ENCODE peak calls at places on chromosomes 12 and 14, in six cellular contexts. One of them, this sample, is unnamed.
A peak's percentile ranks its signal among the peaks of the same experiment; 100 is the strongest.

GRCh38 chr12:9798008-9798619 is 29.2 kb upstream of the KLRF1 start:
- DNase-seq in prostate gland: peak; percentile 53
- DNase-seq in right lobe of liver: no peak
- DNase-seq in left ventricle myocardium inferior: no peak
- DNase-seq in psoas muscle: no peak
- DNase-seq in tibial nerve: peak; percentile 7
- DNase-seq in this sample: no peak

GRCh38 chr14:55388160-55388559 is 23.5 kb downstream of the ATG14 start:
- DNase-seq in prostate gland: no peak
- DNase-seq in right lobe of liver: no peak
- DNase-seq in left ventricle myocardium inferior: no peak
- DNase-seq in psoas muscle: no peak
- DNase-seq in tibial nerve: no peak
- DNase-seq in this sample: no peak

GRCh38 chr14:88421286-88421685 is 35.8 kb downstream of the SPATA7 start:
- DNase-seq in prostate gland: no peak
- DNase-seq in right lobe of liver: no peak
- DNase-seq in left ventricle myocardium inferior: no peak
- DNase-seq in psoas muscle: no peak
- DNase-seq in tibial nerve: no peak
- DNase-seq in this sample: no peak

GRCh38 chr14:104075530-104076151 is 9.9 kb upstream of the ASPG start:
- DNase-seq in prostate gland: no peak
- DNase-seq in right lobe of liver: no peak
- DNase-seq in left ventricle myocardium inferior: no peak
- DNase-seq in psoas muscle: no peak
- DNase-seq in tibial nerve: no peak
- DNase-seq in this sample: no peak

GRCh38 chr12:65685514-65685913 is 138.8 kb upstream of the HMGA2 start:
- DNase-seq in prostate gland: no peak
- DNase-seq in right lobe of liver: no peak
- DNase-seq in left ventricle myocardium inferior: no peak
- DNase-seq in psoas muscle: no peak
- DNase-seq in tibial nerve: no peak
- DNase-seq in this sample: no peak

GRCh38 chr12:103799504-103800251 is 41.4 kb downstream of the NT5DC3 start:
- DNase-seq in prostate gland: no peak
- DNase-seq in right lobe of liver: no peak
- DNase-seq in left ventricle myocardium inferior: no peak
- DNase-seq in psoas muscle: peak; percentile 28
- DNase-seq in tibial nerve: no peak
- DNase-seq in this sample: no peak

GRCh38 chr12:125403145-125403789 is 338.0 kb downstream of the AACS start:
- DNase-seq in prostate gland: no peak
- DNase-seq in right lobe of liver: no peak
- DNase-seq in left ventricle myocardium inferior: no peak
- DNase-seq in psoas muscle: no peak
- DNase-seq in tibial nerve: no peak
- DNase-seq in this sample: no peak

GRCh38 chr12:64883264-64884163 is 59.1 kb downstream of the TBC1D30 start:
- DNase-seq in prostate gland: no peak
- DNase-seq in right lobe of liver: no peak
- DNase-seq in left ventricle myocardium inferior: no peak
- DNase-seq in psoas muscle: no peak
- DNase-seq in tibial nerve: no peak
- DNase-seq in this sample: no peak

GRCh38 chr12:115312901-115313300 is 628.9 kb upstream of the TBX3 start:
- DNase-seq in prostate gland: no peak
- DNase-seq in right lobe of liver: no peak
- DNase-seq in left ventricle myocardium inferior: no peak
- DNase-seq in psoas muscle: no peak
- DNase-seq in tibial nerve: no peak
- DNase-seq in this sample: no peak

GRCh38 chr12:91805031-91805430 is 340.6 kb downstream of the BTG1 start:
- DNase-seq in prostate gland: no peak
- DNase-seq in right lobe of liver: no peak
- DNase-seq in left ventricle myocardium inferior: no peak
- DNase-seq in psoas muscle: no peak
- DNase-seq in tibial nerve: no peak
- DNase-seq in this sample: no peak

GRCh38 chr14:52906141-52906601 is 44.7 kb downstream of the FERMT2 start:
- DNase-seq in prostate gland: no peak
- DNase-seq in right lobe of liver: no peak
- DNase-seq in left ventricle myocardium inferior: no peak
- DNase-seq in psoas muscle: no peak
- DNase-seq in tibial nerve: no peak
- DNase-seq in this sample: no peak

GRCh38 chr12:15629108-15629507 is 160.1 kb downstream of the EPS8 start:
- DNase-seq in prostate gland: peak; percentile 7
- DNase-seq in right lobe of liver: no peak
- DNase-seq in left ventricle myocardium inferior: peak; percentile 36
- DNase-seq in psoas muscle: peak; percentile 22
- DNase-seq in tibial nerve: peak; percentile 84
- DNase-seq in this sample: peak; percentile 84

GRCh38 chr12:99092100-99092851 is 447.2 kb downstream of the APAF1 start:
- DNase-seq in prostate gland: no peak
- DNase-seq in right lobe of liver: no peak
- DNase-seq in left ventricle myocardium inferior: no peak
- DNase-seq in psoas muscle: no peak
- DNase-seq in tibial nerve: no peak
- DNase-seq in this sample: no peak

GRCh38 chr12:111488271-111488670 is 82.5 kb downstream of the SH2B3 start:
- DNase-seq in prostate gland: no peak
- DNase-seq in right lobe of liver: no peak
- DNase-seq in left ventricle myocardium inferior: peak; percentile 56
- DNase-seq in psoas muscle: peak; percentile 27
- DNase-seq in tibial nerve: peak; percentile 53
- DNase-seq in this sample: no peak

GRCh38 chr12:63064080-63064479 is 86.9 kb downstream of the AVPR1A start:
- DNase-seq in prostate gland: no peak
- DNase-seq in right lobe of liver: no peak
- DNase-seq in left ventricle myocardium inferior: no peak
- DNase-seq in psoas muscle: no peak
- DNase-seq in tibial nerve: no peak
- DNase-seq in this sample: no peak

DNA sequence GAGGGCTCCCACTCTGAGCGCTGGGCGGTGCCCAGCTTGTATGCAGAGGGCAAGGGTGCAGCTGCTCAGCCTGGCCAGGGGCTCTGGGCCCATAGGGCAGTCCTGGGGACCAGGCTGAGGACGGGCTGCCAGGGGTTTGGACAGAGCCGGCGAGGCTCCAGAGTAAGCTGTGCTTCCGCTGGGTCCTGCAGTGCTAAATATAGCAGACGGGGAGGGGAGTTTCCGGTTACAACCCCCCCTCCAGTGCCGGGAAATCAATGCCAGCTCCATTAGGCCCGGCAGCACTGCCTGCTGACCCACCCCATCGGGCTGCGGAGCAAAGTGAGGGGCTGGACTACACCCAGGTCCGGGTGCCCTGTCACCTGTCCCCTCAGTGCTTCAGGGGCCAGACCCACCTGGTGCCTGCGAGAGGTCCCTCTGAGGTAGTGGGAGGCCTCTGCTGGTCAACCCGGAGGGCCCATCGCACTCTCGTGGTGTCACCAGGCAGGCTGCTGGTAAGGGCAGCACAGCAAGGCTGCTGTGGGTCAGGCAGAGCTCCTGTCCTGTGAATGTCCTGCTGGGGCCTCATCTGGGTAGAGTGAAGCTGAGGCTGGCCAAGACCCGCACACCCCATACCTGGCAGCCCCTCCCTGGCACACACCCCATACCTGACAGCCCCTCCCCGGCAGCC is 2.6 kb upstream of the JAG2 start:
- DNase-seq in prostate gland: no peak
- DNase-seq in right lobe of liver: no peak
- DNase-seq in left ventricle myocardium inferior: no peak
- DNase-seq in psoas muscle: peak; percentile 60
- DNase-seq in tibial nerve: no peak
- DNase-seq in this sample: no peak
- H3K4me3 ChIP-seq in prostate gland: no peak overlapping the region
- H3K4me3 ChIP-seq in right lobe of liver: no peak overlapping the region
- H3K4me3 ChIP-seq in left ventricle myocardium inferior: peak overlapping the region; percentile 11
- H3K4me3 ChIP-seq in psoas muscle: peak overlapping the region; percentile 26
- H3K4me3 ChIP-seq in tibial nerve: no peak overlapping the region
- H3K4me3 ChIP-seq in this sample: no peak overlapping the region

DNA sequence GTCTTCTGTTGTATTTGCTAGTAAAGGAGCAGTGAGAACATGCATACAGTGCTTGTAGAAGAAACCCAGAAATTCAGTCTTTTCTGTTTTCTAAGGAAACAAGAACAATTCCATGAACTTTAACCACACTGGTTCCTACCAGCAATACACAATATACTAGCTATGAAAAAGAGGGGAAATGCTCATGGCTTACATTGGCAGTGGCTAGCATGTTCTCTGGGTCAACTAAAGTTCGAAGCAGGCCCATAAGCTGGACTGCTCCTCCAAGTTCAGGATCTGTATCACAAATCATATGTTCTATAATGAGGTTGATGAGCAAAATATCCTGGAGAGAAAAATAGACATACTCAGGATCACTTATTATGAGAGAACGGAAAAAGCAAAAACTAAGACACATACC is 37.1 kb downstream of the PPP4R3A start:
- DNase-seq in prostate gland: no peak
- DNase-seq in right lobe of liver: no peak
- DNase-seq in left ventricle myocardium inferior: no peak
- DNase-seq in psoas muscle: no peak
- DNase-seq in tibial nerve: no peak
- DNase-seq in this sample: no peak
- H3K36me3 ChIP-seq in prostate gland: peaks cover 10% of the 10 kb centered on the region
- H3K36me3 ChIP-seq in right lobe of liver: peaks cover 32% of the 10 kb centered on the region
- H3K36me3 ChIP-seq in left ventricle myocardium inferior: peaks cover 94% of the 10 kb centered on the region
- H3K36me3 ChIP-seq in psoas muscle: peaks cover 100% of the 10 kb centered on the region
- H3K36me3 ChIP-seq in tibial nerve: no peaks in the 10 kb centered on the region
- H3K36me3 ChIP-seq in this sample: peaks cover 83% of the 10 kb centered on the region

GRCh38 chr14:99273724-99274345 is 1.8 kb upstream of the BCL11B start:
- DNase-seq in prostate gland: no peak
- DNase-seq in right lobe of liver: no peak
- DNase-seq in left ventricle myocardium inferior: no peak
- DNase-seq in psoas muscle: no peak
- DNase-seq in tibial nerve: no peak
- DNase-seq in this sample: no peak
- H3K4me3 ChIP-seq in prostate gland: peak overlapping the region; percentile 14
- H3K4me3 ChIP-seq in right lobe of liver: peak overlapping the region; percentile 47
- H3K4me3 ChIP-seq in left ventricle myocardium inferior: peak overlapping the region; percentile 61
- H3K4me3 ChIP-seq in psoas muscle: peak overlapping the region; percentile 36
- H3K4me3 ChIP-seq in tibial nerve: peak overlapping the region; percentile 50
- H3K4me3 ChIP-seq in this sample: peak overlapping the region; percentile 37

GRCh38 chr14:49792618-49793017 is 24.7 kb downstream of the KLHDC2 start:
- DNase-seq in prostate gland: no peak
- DNase-seq in right lobe of liver: no peak
- DNase-seq in left ventricle myocardium inferior: no peak
- DNase-seq in psoas muscle: no peak
- DNase-seq in tibial nerve: no peak
- DNase-seq in this sample: no peak

DNA sequence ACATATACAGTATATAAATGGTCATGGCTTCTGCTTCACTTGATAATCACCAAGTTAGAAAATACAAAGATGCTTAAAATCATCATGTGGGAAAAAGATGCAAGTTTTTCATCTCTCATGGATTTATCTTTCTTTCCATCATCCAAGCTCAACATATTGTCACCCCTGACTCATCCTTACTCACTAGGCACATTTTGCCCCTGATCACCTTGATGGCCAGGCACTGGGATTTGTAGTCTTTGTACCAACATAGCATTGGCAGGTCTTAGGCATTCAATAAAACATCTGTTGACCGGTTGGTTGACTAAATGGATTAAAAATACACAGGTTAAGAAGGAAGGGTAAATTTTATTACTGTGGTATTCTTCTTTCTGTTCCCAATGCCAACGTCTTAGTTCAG is 28.1 kb downstream of the KLHDC2 start:
- DNase-seq in prostate gland: no peak
- DNase-seq in right lobe of liver: no peak
- DNase-seq in left ventricle myocardium inferior: no peak
- DNase-seq in psoas muscle: no peak
- DNase-seq in tibial nerve: no peak
- DNase-seq in this sample: no peak
- H3K36me3 ChIP-seq in prostate gland: peaks cover 5% of the 10 kb centered on the region
- H3K36me3 ChIP-seq in right lobe of liver: peaks cover 18% of the 10 kb centered on the region
- H3K36me3 ChIP-seq in left ventricle myocardium inferior: peaks cover 86% of the 10 kb centered on the region
- H3K36me3 ChIP-seq in psoas muscle: peaks cover 86% of the 10 kb centered on the region
- H3K36me3 ChIP-seq in tibial nerve: no peaks in the 10 kb centered on the region
- H3K36me3 ChIP-seq in this sample: peaks cover 65% of the 10 kb centered on the region

DNA sequence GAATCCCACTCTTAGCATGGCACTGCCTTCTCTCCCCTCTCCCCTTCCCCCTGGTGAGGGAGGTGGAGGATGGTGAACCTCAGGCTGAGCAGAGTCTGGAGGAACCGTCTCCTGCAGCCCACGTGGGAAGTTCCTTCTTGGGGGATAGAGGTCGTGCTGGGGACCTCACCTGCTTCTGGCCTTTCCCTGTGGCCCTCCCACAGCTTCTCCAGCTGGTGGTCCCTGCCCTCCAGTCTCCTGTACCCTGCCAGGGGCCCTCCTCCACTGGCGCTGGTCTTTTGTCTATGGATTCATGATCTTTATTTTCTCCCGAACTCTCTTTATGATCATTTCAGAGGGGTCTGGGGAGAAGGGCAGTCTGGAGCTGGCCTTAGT is 9.0 kb upstream of the MTA1 start:
- DNase-seq in prostate gland: no peak
- DNase-seq in right lobe of liver: no peak
- DNase-seq in left ventricle myocardium inferior: no peak
- DNase-seq in psoas muscle: no peak
- DNase-seq in tibial nerve: no peak
- DNase-seq in this sample: no peak
- H3K4me3 ChIP-seq in prostate gland: no peak overlapping the region
- H3K4me3 ChIP-seq in right lobe of liver: no peak overlapping the region
- H3K4me3 ChIP-seq in left ventricle myocardium inferior: peak overlapping the region; percentile 60
- H3K4me3 ChIP-seq in psoas muscle: peak overlapping the region; percentile 59
- H3K4me3 ChIP-seq in tibial nerve: peak overlapping the region; percentile 45
- H3K4me3 ChIP-seq in this sample: no peak overlapping the region

GRCh38 chr12:24979286-24979685 is 30.4 kb upstream of the BCAT1 start:
- DNase-seq in prostate gland: no peak
- DNase-seq in right lobe of liver: no peak
- DNase-seq in left ventricle myocardium inferior: peak; percentile 16
- DNase-seq in psoas muscle: no peak
- DNase-seq in tibial nerve: peak; percentile 9
- DNase-seq in this sample: no peak
- H3K36me3 ChIP-seq in prostate gland: no peaks in the 10 kb centered on the region
- H3K36me3 ChIP-seq in right lobe of liver: no peaks in the 10 kb centered on the region
- H3K36me3 ChIP-seq in left ventricle myocardium inferior: no peaks in the 10 kb centered on the region
- H3K36me3 ChIP-seq in psoas muscle: no peaks in the 10 kb centered on the region
- H3K36me3 ChIP-seq in tibial nerve: no peaks in the 10 kb centered on the region
- H3K36me3 ChIP-seq in this sample: no peaks in the 10 kb centered on the region

GRCh38 chr12:77559400-77560074 is 271.2 kb upstream of the NAV3 start:
- DNase-seq in prostate gland: no peak
- DNase-seq in right lobe of liver: no peak
- DNase-seq in left ventricle myocardium inferior: no peak
- DNase-seq in psoas muscle: no peak
- DNase-seq in tibial nerve: no peak
- DNase-seq in this sample: no peak

DNA sequence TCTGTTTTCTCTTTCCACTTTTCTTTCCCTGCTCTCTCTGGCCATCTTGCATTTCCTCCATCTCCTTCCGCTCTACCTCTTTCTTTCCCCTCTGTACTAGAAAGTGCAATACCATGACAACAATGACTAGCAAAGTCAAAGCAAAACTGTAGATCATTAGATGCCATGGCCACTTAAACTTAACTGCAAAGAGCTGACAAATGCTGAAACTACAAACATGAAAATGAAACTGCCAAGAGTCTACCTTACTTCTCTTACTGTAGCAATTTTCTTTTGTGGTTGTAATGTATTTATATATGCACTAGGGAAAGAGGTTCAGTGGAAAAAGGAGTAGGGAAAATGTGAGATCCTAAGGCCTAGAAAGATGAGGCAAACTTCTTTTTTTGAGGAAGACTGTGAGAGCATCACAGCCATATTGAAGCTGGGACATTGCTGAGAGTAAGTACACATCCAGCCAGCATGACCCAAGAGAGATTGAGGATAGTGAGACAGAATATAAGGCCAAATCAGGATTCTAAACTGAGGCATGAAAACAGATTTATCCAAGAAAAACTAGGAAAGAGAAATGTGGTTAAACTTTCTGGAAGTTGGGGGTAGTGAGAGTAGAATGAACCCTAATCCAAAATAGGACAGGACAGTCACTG is 276.6 kb upstream of the NAV3 start:
- DNase-seq in prostate gland: no peak
- DNase-seq in right lobe of liver: no peak
- DNase-seq in left ventricle myocardium inferior: no peak
- DNase-seq in psoas muscle: no peak
- DNase-seq in tibial nerve: no peak
- DNase-seq in this sample: no peak
- H3K4me3 ChIP-seq in prostate gland: no peak overlapping the region
- H3K4me3 ChIP-seq in right lobe of liver: no peak overlapping the region
- H3K4me3 ChIP-seq in left ventricle myocardium inferior: no peak overlapping the region
- H3K4me3 ChIP-seq in psoas muscle: no peak overlapping the region
- H3K4me3 ChIP-seq in tibial nerve: no peak overlapping the region
- H3K4me3 ChIP-seq in this sample: no peak overlapping the region

This sample was measured in tibial artery.